ENCODE peak calls at places on chromosomes 1 and 21, in four cellular contexts. One of them, this sample, is unnamed.

GRCh38 chr1:226438007-226438406 is 30.1 kb upstream of the PARP1 start:
- DNase-seq in nephron progenitor cell: no peak
- DNase-seq in hippocampal formation: no peak
- DNase-seq in stimulated activated CD4-positive, alpha-beta T cell treated with anti-CD3 and anti-CD28 coated beads, TNF-alpha, amount 100 ng/mL, for 4 hours: no peak
- DNase-seq in this sample: no peak

GRCh38 chr1:22972760-22973159 is at the start of gene LACTBL1:
- DNase-seq in nephron progenitor cell: no peak
- DNase-seq in hippocampal formation: no peak
- DNase-seq in stimulated activated CD4-positive, alpha-beta T cell treated with anti-CD3 and anti-CD28 coated beads, TNF-alpha, amount 100 ng/mL, for 4 hours: no peak
- DNase-seq in this sample: no peak

GRCh38 chr21:36297938-36298572 is 21.9 kb upstream of the MORC3 start:
- DNase-seq in nephron progenitor cell: no peak
- DNase-seq in hippocampal formation: peak
- DNase-seq in stimulated activated CD4-positive, alpha-beta T cell treated with anti-CD3 and anti-CD28 coated beads, TNF-alpha, amount 100 ng/mL, for 4 hours: peak
- DNase-seq in this sample: peak

GRCh38 chr1:168913711-168914463 is 184.9 kb upstream of the DPT start:
- DNase-seq in nephron progenitor cell: no peak
- DNase-seq in hippocampal formation: no peak
- DNase-seq in stimulated activated CD4-positive, alpha-beta T cell treated with anti-CD3 and anti-CD28 coated beads, TNF-alpha, amount 100 ng/mL, for 4 hours: no peak
- DNase-seq in this sample: no peak

GRCh38 chr1:201354901-201355295 is 22.6 kb downstream of the TNNT2 start:
- DNase-seq in nephron progenitor cell: no peak
- DNase-seq in hippocampal formation: no peak
- DNase-seq in stimulated activated CD4-positive, alpha-beta T cell treated with anti-CD3 and anti-CD28 coated beads, TNF-alpha, amount 100 ng/mL, for 4 hours: no peak
- DNase-seq in this sample: no peak

GRCh38 chr21:26837539-26837938 is 7.7 kb downstream of the ADAMTS1 start:
- DNase-seq in nephron progenitor cell: no peak
- DNase-seq in hippocampal formation: no peak
- DNase-seq in stimulated activated CD4-positive, alpha-beta T cell treated with anti-CD3 and anti-CD28 coated beads, TNF-alpha, amount 100 ng/mL, for 4 hours: no peak
- DNase-seq in this sample: no peak

GRCh38 chr21:21373969-21374368 is 375.8 kb downstream of the NCAM2 start:
- DNase-seq in nephron progenitor cell: no peak
- DNase-seq in hippocampal formation: no peak
- DNase-seq in stimulated activated CD4-positive, alpha-beta T cell treated with anti-CD3 and anti-CD28 coated beads, TNF-alpha, amount 100 ng/mL, for 4 hours: no peak
- DNase-seq in this sample: no peak

GRCh38 chr1:209766051-209766450 is 10.2 kb downstream of the TRAF3IP3 start:
- DNase-seq in nephron progenitor cell: no peak
- DNase-seq in hippocampal formation: no peak
- DNase-seq in stimulated activated CD4-positive, alpha-beta T cell treated with anti-CD3 and anti-CD28 coated beads, TNF-alpha, amount 100 ng/mL, for 4 hours: no peak
- DNase-seq in this sample: no peak

GRCh38 chr1:225655509-225656258 is 2.8 kb upstream of the ENAH start:
- DNase-seq in nephron progenitor cell: no peak
- DNase-seq in hippocampal formation: peak
- DNase-seq in stimulated activated CD4-positive, alpha-beta T cell treated with anti-CD3 and anti-CD28 coated beads, TNF-alpha, amount 100 ng/mL, for 4 hours: no peak
- DNase-seq in this sample: no peak

GRCh38 chr1:201353186-201353940 is 24.1 kb downstream of the TNNT2 start:
- DNase-seq in nephron progenitor cell: no peak
- DNase-seq in hippocampal formation: no peak
- DNase-seq in stimulated activated CD4-positive, alpha-beta T cell treated with anti-CD3 and anti-CD28 coated beads, TNF-alpha, amount 100 ng/mL, for 4 hours: no peak
- DNase-seq in this sample: no peak

GRCh38 chr1:94115254-94115899 is 5.6 kb downstream of the ABCA4 start:
- DNase-seq in nephron progenitor cell: no peak
- DNase-seq in hippocampal formation: no peak
- DNase-seq in stimulated activated CD4-positive, alpha-beta T cell treated with anti-CD3 and anti-CD28 coated beads, TNF-alpha, amount 100 ng/mL, for 4 hours: no peak
- DNase-seq in this sample: no peak

GRCh38 chr1:47646676-47647075 is 208.8 kb downstream of the FOXD2 start:
- DNase-seq in nephron progenitor cell: no peak
- DNase-seq in hippocampal formation: no peak
- DNase-seq in stimulated activated CD4-positive, alpha-beta T cell treated with anti-CD3 and anti-CD28 coated beads, TNF-alpha, amount 100 ng/mL, for 4 hours: no peak
- DNase-seq in this sample: no peak

GRCh38 chr1:216887032-216887431 is 163.8 kb upstream of the ESRRG start:
- DNase-seq in nephron progenitor cell: no peak
- DNase-seq in hippocampal formation: no peak
- DNase-seq in stimulated activated CD4-positive, alpha-beta T cell treated with anti-CD3 and anti-CD28 coated beads, TNF-alpha, amount 100 ng/mL, for 4 hours: no peak
- DNase-seq in this sample: no peak

GRCh38 chr1:96804649-96805048 is 83.1 kb downstream of the PTBP2 start:
- DNase-seq in nephron progenitor cell: no peak
- DNase-seq in hippocampal formation: peak
- DNase-seq in stimulated activated CD4-positive, alpha-beta T cell treated with anti-CD3 and anti-CD28 coated beads, TNF-alpha, amount 100 ng/mL, for 4 hours: no peak
- DNase-seq in this sample: no peak

GRCh38 chr1:171739646-171740045 is 2.2 kb downstream of the VAMP4 start:
- DNase-seq in nephron progenitor cell: no peak
- DNase-seq in hippocampal formation: no peak
- DNase-seq in stimulated activated CD4-positive, alpha-beta T cell treated with anti-CD3 and anti-CD28 coated beads, TNF-alpha, amount 100 ng/mL, for 4 hours: no peak
- DNase-seq in this sample: no peak

GRCh38 chr1:209527372-209527771 is 56.1 kb upstream of the CAMK1G start:
- DNase-seq in nephron progenitor cell: no peak
- DNase-seq in hippocampal formation: no peak
- DNase-seq in stimulated activated CD4-positive, alpha-beta T cell treated with anti-CD3 and anti-CD28 coated beads, TNF-alpha, amount 100 ng/mL, for 4 hours: no peak
- DNase-seq in this sample: no peak

GRCh38 chr1:155086182-155086741 is 7.6 kb downstream of the EFNA3 start:
- DNase-seq in nephron progenitor cell: peak
- DNase-seq in hippocampal formation: no peak
- DNase-seq in stimulated activated CD4-positive, alpha-beta T cell treated with anti-CD3 and anti-CD28 coated beads, TNF-alpha, amount 100 ng/mL, for 4 hours: peak
- DNase-seq in this sample: peak

GRCh38 chr1:37455516-37455915 is 18.9 kb upstream of the ZC3H12A start:
- DNase-seq in nephron progenitor cell: no peak
- DNase-seq in hippocampal formation: no peak
- DNase-seq in stimulated activated CD4-positive, alpha-beta T cell treated with anti-CD3 and anti-CD28 coated beads, TNF-alpha, amount 100 ng/mL, for 4 hours: no peak
- DNase-seq in this sample: no peak

GRCh38 chr1:44289530-44289929 is 65.5 kb downstream of the ERI3 start:
- DNase-seq in nephron progenitor cell: no peak
- DNase-seq in hippocampal formation: no peak
- DNase-seq in stimulated activated CD4-positive, alpha-beta T cell treated with anti-CD3 and anti-CD28 coated beads, TNF-alpha, amount 100 ng/mL, for 4 hours: no peak
- DNase-seq in this sample: no peak

GRCh38 chr1:20726932-20727745 is 5.4 kb downstream of the SH2D5 start:
- DNase-seq in nephron progenitor cell: no peak
- DNase-seq in hippocampal formation: no peak
- DNase-seq in stimulated activated CD4-positive, alpha-beta T cell treated with anti-CD3 and anti-CD28 coated beads, TNF-alpha, amount 100 ng/mL, for 4 hours: no peak
- DNase-seq in this sample: no peak

GRCh38 chr1:204398197-204399125 is 13.2 kb downstream of the PPP1R15B start:
- DNase-seq in nephron progenitor cell: peak
- DNase-seq in hippocampal formation: peak
- DNase-seq in stimulated activated CD4-positive, alpha-beta T cell treated with anti-CD3 and anti-CD28 coated beads, TNF-alpha, amount 100 ng/mL, for 4 hours: no peak
- DNase-seq in this sample: peak

GRCh38 chr1:81703352-81703735 is 97.4 kb upstream of the ADGRL2 start:
- DNase-seq in nephron progenitor cell: no peak
- DNase-seq in hippocampal formation: no peak
- DNase-seq in stimulated activated CD4-positive, alpha-beta T cell treated with anti-CD3 and anti-CD28 coated beads, TNF-alpha, amount 100 ng/mL, for 4 hours: no peak
- DNase-seq in this sample: no peak

GRCh38 chr21:15894596-15894995 is 164.8 kb downstream of the USP25 start:
- DNase-seq in nephron progenitor cell: no peak
- DNase-seq in hippocampal formation: no peak
- DNase-seq in stimulated activated CD4-positive, alpha-beta T cell treated with anti-CD3 and anti-CD28 coated beads, TNF-alpha, amount 100 ng/mL, for 4 hours: no peak
- DNase-seq in this sample: no peak

GRCh38 chr1:25443030-25443699 is 12.5 kb downstream of the MACO1 start:
- DNase-seq in nephron progenitor cell: no peak
- DNase-seq in hippocampal formation: no peak
- DNase-seq in stimulated activated CD4-positive, alpha-beta T cell treated with anti-CD3 and anti-CD28 coated beads, TNF-alpha, amount 100 ng/mL, for 4 hours: no peak
- DNase-seq in this sample: no peak

GRCh38 chr21:23130308-23130707 is 2132.1 kb downstream of the NCAM2 start:
- DNase-seq in nephron progenitor cell: no peak
- DNase-seq in hippocampal formation: no peak
- DNase-seq in stimulated activated CD4-positive, alpha-beta T cell treated with anti-CD3 and anti-CD28 coated beads, TNF-alpha, amount 100 ng/mL, for 4 hours: no peak
- DNase-seq in this sample: no peak

GRCh38 chr1:230426246-230427101 is at the start of gene PGBD5:
- DNase-seq in nephron progenitor cell: peak
- DNase-seq in hippocampal formation: peak
- DNase-seq in stimulated activated CD4-positive, alpha-beta T cell treated with anti-CD3 and anti-CD28 coated beads, TNF-alpha, amount 100 ng/mL, for 4 hours: peak
- DNase-seq in this sample: peak

GRCh38 chr1:12386130-12386529 is 156.3 kb downstream of the VPS13D start:
- DNase-seq in nephron progenitor cell: no peak
- DNase-seq in hippocampal formation: no peak
- DNase-seq in stimulated activated CD4-positive, alpha-beta T cell treated with anti-CD3 and anti-CD28 coated beads, TNF-alpha, amount 100 ng/mL, for 4 hours: no peak
- DNase-seq in this sample: no peak

GRCh38 chr1:41360074-41361027 is 883 bp upstream of the FOXO6 start:
- DNase-seq in nephron progenitor cell: no peak
- DNase-seq in hippocampal formation: no peak
- DNase-seq in stimulated activated CD4-positive, alpha-beta T cell treated with anti-CD3 and anti-CD28 coated beads, TNF-alpha, amount 100 ng/mL, for 4 hours: no peak
- DNase-seq in this sample: no peak

GRCh38 chr1:35692310-35692709 is 26.4 kb downstream of the C1orf216 start:
- DNase-seq in nephron progenitor cell: no peak
- DNase-seq in hippocampal formation: no peak
- DNase-seq in stimulated activated CD4-positive, alpha-beta T cell treated with anti-CD3 and anti-CD28 coated beads, TNF-alpha, amount 100 ng/mL, for 4 hours: no peak
- DNase-seq in this sample: no peak

GRCh38 chr1:91891969-91892368 is 6.0 kb upstream of the TGFBR3 start:
- DNase-seq in nephron progenitor cell: no peak
- DNase-seq in hippocampal formation: no peak
- DNase-seq in stimulated activated CD4-positive, alpha-beta T cell treated with anti-CD3 and anti-CD28 coated beads, TNF-alpha, amount 100 ng/mL, for 4 hours: no peak
- DNase-seq in this sample: peak

GRCh38 chr21:33971492-33972013 is 55.9 kb upstream of the ATP5PO start:
- DNase-seq in nephron progenitor cell: no peak
- DNase-seq in hippocampal formation: no peak
- DNase-seq in stimulated activated CD4-positive, alpha-beta T cell treated with anti-CD3 and anti-CD28 coated beads, TNF-alpha, amount 100 ng/mL, for 4 hours: no peak
- DNase-seq in this sample: no peak

GRCh38 chr1:200409203-200409760 is 554 bp downstream of the ZNF281 start:
- DNase-seq in nephron progenitor cell: peak
- DNase-seq in hippocampal formation: no peak
- DNase-seq in stimulated activated CD4-positive, alpha-beta T cell treated with anti-CD3 and anti-CD28 coated beads, TNF-alpha, amount 100 ng/mL, for 4 hours: peak
- DNase-seq in this sample: peak

GRCh38 chr1:158931055-158931737 is at the start of gene PYHIN1:
- DNase-seq in nephron progenitor cell: no peak
- DNase-seq in hippocampal formation: no peak
- DNase-seq in stimulated activated CD4-positive, alpha-beta T cell treated with anti-CD3 and anti-CD28 coated beads, TNF-alpha, amount 100 ng/mL, for 4 hours: no peak
- DNase-seq in this sample: no peak

This sample was measured in DND-41.